ENCODE peak calls at places on chromosome 9, in ten cellular contexts. N is HFFc6, M is brain microvascular endothelial cell, C is cardiac fibroblast, X is choroid plexus epithelial cell, H is stomach, J is GM12865, V is cardiac muscle cell, D is lower leg skin, B is epithelial cell of esophagus. Z is an unnamed sample.

GRCh38 chr9:114098660-114099522 is at the start of gene KIF12:
- DNase-seq in M (no peak), D (peak), X (no peak), N (no peak), B (peak), C (no peak), J (no peak), H (peak), V (peak), Z (no peak)

GRCh38 chr9:18452276-18452675 is 21.7 kb upstream of the ADAMTSL1 start:
- DNase-seq in X (no peak), N (peak), M (no peak), C (no peak), J (no peak), D (no peak), H (no peak), B (no peak), V (no peak), Z (no peak)

GRCh38 chr9:14723301-14723700 is 768 bp upstream of the CER1 start:
- DNase-seq in B (no peak), H (no peak), V (no peak), D (no peak), X (no peak), M (no peak), C (no peak), J (no peak), N (no peak), Z (no peak)

GRCh38 chr9:76729116-76729515 is 35.1 kb upstream of the PCA3 start:
- DNase-seq in V (no peak), X (no peak), C (no peak), D (no peak), H (no peak), M (no peak), N (no peak), B (no peak), J (no peak), Z (no peak)

GRCh38 chr9:31629292-31629691 is 755.2 kb upstream of the ACO1 start:
- DNase-seq in V (no peak), C (no peak), D (no peak), N (no peak), M (no peak), H (no peak), B (peak), J (no peak), X (no peak), Z (no peak)

GRCh38 chr9:133805876-133806622 is 67.9 kb upstream of the SARDH start:
- DNase-seq in C (no peak), M (no peak), N (no peak), J (no peak), X (no peak), H (no peak), B (no peak), D (no peak), V (no peak), Z (no peak)

GRCh38 chr9:109910616-109911568 is 130.9 kb downstream of the PALM2AKAP2 start:
- DNase-seq in V (peak), M (peak), H (no peak), N (peak), D (no peak), C (peak), X (peak), B (peak), J (no peak), Z (no peak)

GRCh38 chr9:121360975-121361374 is 9.1 kb downstream of the STOM start:
- DNase-seq in N (peak), J (no peak), B (peak), D (no peak), X (peak), V (peak), H (no peak), M (peak), C (peak), Z (no peak)

GRCh38 chr9:14369011-14369410 is 55.1 kb upstream of the NFIB start:
- DNase-seq in B (no peak), D (no peak), X (no peak), C (no peak), J (no peak), M (no peak), V (no peak), H (no peak), N (no peak), Z (no peak)

GRCh38 chr9:116243708-116244107 is 90.1 kb downstream of the PAPPA start:
- DNase-seq in H (no peak), J (no peak), C (no peak), V (no peak), N (no peak), D (no peak), X (peak), M (no peak), B (no peak), Z (no peak)

GRCh38 chr9:14372437-14373318 is 58.7 kb upstream of the NFIB start:
- DNase-seq in N (peak), C (peak), B (peak), X (peak), D (no peak), H (no peak), J (no peak), V (no peak), M (peak), Z (no peak)

GRCh38 chr9:132898043-132898442 is 19.3 kb downstream of the SPACA9 start:
- DNase-seq in H (no peak), M (no peak), D (no peak), J (no peak), N (no peak), V (no peak), X (no peak), B (no peak), C (no peak), Z (no peak)

GRCh38 chr9:16637218-16637617 is 233.3 kb downstream of the BNC2 start:
- DNase-seq in D (no peak), H (no peak), X (peak), V (no peak), B (peak), N (no peak), M (no peak), C (no peak), J (no peak), Z (no peak)

GRCh38 chr9:841371-842209 is at the start of gene DMRT1:
- DNase-seq in B (peak), J (peak), H (no peak), V (no peak), M (no peak), C (no peak), D (peak), X (no peak), N (no peak), Z (no peak)

GRCh38 chr9:36063804-36064447 is 27.2 kb downstream of the RECK start:
- DNase-seq in C (peak), N (peak), B (peak), D (no peak), J (no peak), H (no peak), M (peak), X (peak), V (peak), Z (no peak)

GRCh38 chr9:133822439-133823065 is 84.4 kb upstream of the SARDH start:
- DNase-seq in X (no peak), M (no peak), V (no peak), B (no peak), N (no peak), H (no peak), C (no peak), D (no peak), J (peak), Z (peak)

GRCh38 chr9:109378316-109378715 is 57.5 kb upstream of the EPB41L4B start:
- DNase-seq in D (no peak), J (no peak), N (no peak), C (no peak), V (no peak), B (no peak), H (no peak), M (no peak), X (no peak), Z (no peak)

GRCh38 chr9:2725929-2726328 is 8.6 kb downstream of the KCNV2 start:
- DNase-seq in V (no peak), X (no peak), J (no peak), B (no peak), C (no peak), M (no peak), H (no peak), N (no peak), D (no peak), Z (no peak)

GRCh38 chr9:35691325-35691631 is 1.6 kb upstream of the TPM2 start:
- DNase-seq in M (no peak), B (no peak), D (no peak), X (no peak), C (no peak), N (no peak), V (no peak), H (no peak), J (no peak), Z (no peak)

GRCh38 chr9:89815061-89815902 is 210.5 kb downstream of the GADD45G start:
- DNase-seq in X (no peak), M (no peak), V (no peak), H (no peak), D (peak), N (no peak), C (no peak), B (no peak), J (no peak), Z (peak)

GRCh38 chr9:86098793-86099694 is at the start of gene GOLM1:
- DNase-seq in M (peak), N (peak), J (peak), B (peak), X (peak), C (peak), V (peak), D (peak), H (peak), Z (peak)

GRCh38 chr9:31715250-31715649 is 669.2 kb upstream of the ACO1 start:
- DNase-seq in B (peak), X (peak), D (no peak), C (no peak), M (no peak), N (no peak), H (peak), V (no peak), J (no peak), Z (no peak)

GRCh38 chr9:19994296-19994695 is 205.5 kb upstream of the SLC24A2 start:
- DNase-seq in J (no peak), C (peak), B (peak), X (no peak), H (no peak), D (no peak), V (no peak), N (peak), M (no peak), Z (no peak)

GRCh38 chr9:81431662-81432061 is 257.7 kb downstream of the TLE1 start:
- DNase-seq in D (no peak), V (no peak), J (no peak), H (no peak), X (peak), N (peak), B (no peak), C (peak), M (peak), Z (no peak)

GRCh38 chr9:122318284-122318683 is 52.5 kb upstream of the PTGS1 start:
- DNase-seq in B (no peak), X (no peak), D (no peak), H (no peak), V (no peak), J (no peak), N (no peak), C (no peak), M (no peak), Z (no peak)

GRCh38 chr9:16726023-16726422 is 144.4 kb downstream of the BNC2 start:
- DNase-seq in M (peak), N (peak), B (peak), D (no peak), X (peak), J (no peak), V (no peak), C (peak), H (no peak), Z (no peak)

GRCh38 chr9:61666310-61666709 is 476.5 kb downstream of the SPATA31A7 start:
- DNase-seq in V (no peak), X (no peak), B (no peak), M (no peak), H (peak), J (no peak), C (no peak), D (peak), N (no peak), Z (no peak)

GRCh38 chr9:86202338-86202882 is 57.0 kb downstream of the C9orf153 start:
- DNase-seq in C (peak), X (peak), M (peak), J (peak), V (peak), H (no peak), D (no peak), B (peak), N (peak), Z (peak)

GRCh38 chr9:23669776-23670175 is 156.3 kb downstream of the ELAVL2 start:
- DNase-seq in X (no peak), B (no peak), M (no peak), V (no peak), D (no peak), N (no peak), C (no peak), H (no peak), J (no peak), Z (no peak)

DNA sequence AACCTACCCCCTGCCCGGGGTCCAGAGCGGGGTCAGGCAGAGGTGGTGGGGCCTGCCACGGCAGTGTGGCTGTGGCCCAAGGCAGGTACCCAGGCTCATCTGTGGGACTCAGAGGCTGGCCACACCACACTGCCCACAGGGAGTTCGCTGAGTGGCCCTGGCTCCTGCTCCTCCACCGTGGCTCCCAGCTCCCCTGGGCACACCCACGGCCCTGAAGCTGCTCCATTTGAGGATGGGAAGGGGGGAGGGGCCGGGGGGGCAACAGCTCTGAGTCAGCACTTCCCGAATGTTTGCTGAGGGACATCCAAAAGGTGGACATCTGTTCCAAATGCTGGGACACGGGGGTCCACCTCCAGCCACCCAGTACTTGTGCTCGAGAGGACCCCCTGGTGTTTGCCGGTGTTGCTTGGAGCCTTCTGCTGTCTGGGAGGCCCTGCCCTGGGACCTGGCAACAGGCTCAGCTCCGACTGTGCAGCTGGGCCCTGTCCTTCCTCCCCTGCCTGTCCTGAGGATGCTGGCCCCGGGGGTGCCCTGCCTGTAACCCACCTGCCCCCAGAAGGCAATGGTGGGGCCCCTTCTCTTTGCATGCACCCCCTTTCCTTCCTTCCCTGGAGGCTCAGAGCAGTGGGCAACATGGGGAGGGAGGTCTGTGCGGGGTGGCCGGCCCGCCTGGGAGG is 2.5 kb upstream of the NRARP start:
- DNase-seq in H (no peak), D (peak), M (no peak), J (no peak), B (no peak), C (no peak), X (no peak), V (peak), N (no peak), Z (no peak)
- TF ChIP-seq CTCF in H (no peak), D (no peak), M (peak), J (no peak), B (peak), C (peak), X (peak), V (peak), N (peak), Z (no peak)

DNA sequence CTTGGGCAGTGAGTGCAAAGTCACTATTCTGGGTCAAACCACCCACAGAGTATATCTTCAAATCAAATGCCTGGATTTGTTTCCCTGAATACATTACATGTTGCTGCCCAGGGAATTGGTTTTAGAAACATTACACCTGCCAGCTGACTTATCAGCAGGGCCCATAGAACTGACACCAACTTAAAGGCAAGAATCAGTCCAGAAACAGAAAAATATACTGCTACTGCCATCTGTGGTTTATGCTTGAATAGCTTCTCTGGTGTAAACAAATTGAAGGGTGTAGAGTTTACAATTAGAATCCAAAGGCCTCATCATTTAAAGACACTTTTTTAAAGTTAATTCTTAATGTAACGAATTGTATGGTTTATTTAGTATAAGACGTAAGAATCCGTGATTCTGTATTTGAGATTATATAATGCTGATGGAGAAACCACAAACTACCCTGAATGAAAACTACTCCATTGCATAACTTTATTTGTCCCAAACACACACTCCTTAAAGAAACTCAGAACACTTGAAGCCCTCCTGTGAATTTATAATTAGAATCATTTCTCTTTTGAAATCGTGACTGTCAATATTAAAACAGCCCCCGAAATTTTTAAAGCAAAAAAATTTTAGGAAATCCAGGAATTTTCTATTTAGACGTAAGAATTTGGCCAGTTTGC is 6.2 kb downstream of the NR6A1 start:
- DNase-seq in D (no peak), M (no peak), X (peak), H (no peak), C (peak), B (peak), N (no peak), V (peak), J (peak), Z (peak)
- TF ChIP-seq CTCF in D (no peak), M (peak), X (peak), H (no peak), C (peak), B (peak), N (peak), V (peak), J (peak), Z (peak)

GRCh38 chr9:91799113-91799735 is 150.8 kb downstream of the ROR2 start:
- DNase-seq in H (no peak), C (no peak), D (peak), M (no peak), B (no peak), J (no peak), N (no peak), V (no peak), X (no peak), Z (no peak)
- TF ChIP-seq CTCF in H (no peak), C (no peak), D (no peak), M (no peak), B (no peak), J (no peak), N (no peak), V (no peak), X (no peak), Z (no peak)

GRCh38 chr9:97848582-97849237 is 4.3 kb upstream of the FOXE1 start:
- DNase-seq in C (no peak), X (no peak), H (no peak), J (no peak), D (peak), M (no peak), B (no peak), N (no peak), V (peak), Z (no peak)

GRCh38 chr9:97846347-97846746 is 6.7 kb upstream of the FOXE1 start:
- DNase-seq in H (no peak), C (no peak), N (no peak), X (no peak), M (no peak), V (no peak), D (no peak), B (no peak), J (no peak), Z (no peak)

GRCh38 chr9:97847474-97848236 is 5.4 kb upstream of the FOXE1 start:
- DNase-seq in X (no peak), C (no peak), M (no peak), J (no peak), N (no peak), D (no peak), H (no peak), B (no peak), V (no peak), Z (no peak)

GRCh38 chr9:97849980-97850379 is 3.0 kb upstream of the FOXE1 start:
- DNase-seq in V (no peak), J (no peak), H (no peak), X (no peak), D (no peak), C (no peak), N (no peak), M (no peak), B (no peak), Z (no peak)

DNA sequence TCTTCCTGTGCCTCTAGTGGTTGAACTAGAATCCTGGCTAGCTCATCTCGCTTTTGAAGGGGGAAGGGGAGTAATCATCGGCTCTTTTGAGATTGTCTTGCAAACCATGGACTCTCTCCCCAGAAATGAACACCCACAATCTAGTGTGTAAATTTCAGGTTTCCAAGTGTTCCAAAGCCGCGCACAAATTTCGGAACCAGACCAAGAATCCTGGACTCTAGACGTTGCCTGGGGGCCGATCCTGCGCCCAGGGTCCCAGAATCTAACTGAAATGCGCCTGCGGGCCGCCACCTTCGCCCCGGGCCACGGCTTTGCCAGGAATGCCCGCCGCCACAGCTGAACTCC is 4.8 kb upstream of the FOXE1 start:
- DNase-seq in D (no peak), B (no peak), V (no peak), N (no peak), J (no peak), H (no peak), C (no peak), M (no peak), X (no peak), Z (no peak)
- TF ChIP-seq CTCF in D (no peak), B (peak), V (no peak), N (peak), J (no peak), H (no peak), C (peak), M (peak), X (no peak), Z (no peak)